ENCODE peak calls at places on chromosome 13, in four cellular contexts. One of them, this sample, is unnamed.

GRCh38 chr13:108877300-108877699 is 247.9 kb downstream of the MYO16 start:
- DNase-seq in tibial artery: no peak
- DNase-seq in WTC11: no peak
- DNase-seq in pancreas: no peak
- DNase-seq in this sample: no peak

GRCh38 chr13:113768018-113768905 is 9.2 kb downstream of the TMEM255B start:
- DNase-seq in tibial artery: peak; percentile 45
- DNase-seq in WTC11: no peak
- DNase-seq in pancreas: no peak
- DNase-seq in this sample: no peak

GRCh38 chr13:49220035-49220855 is at the start of gene MLNR:
- DNase-seq in tibial artery: no peak
- DNase-seq in WTC11: peak; percentile 64
- DNase-seq in pancreas: no peak
- DNase-seq in this sample: no peak

GRCh38 chr13:33940898-33941297 is 122.9 kb downstream of the RFC3 start:
- DNase-seq in tibial artery: no peak
- DNase-seq in WTC11: peak; percentile 11
- DNase-seq in pancreas: no peak
- DNase-seq in this sample: no peak

GRCh38 chr13:42101821-42102580 is 53.6 kb downstream of the DGKH start:
- DNase-seq in tibial artery: no peak
- DNase-seq in WTC11: no peak
- DNase-seq in pancreas: peak; percentile 13
- DNase-seq in this sample: no peak

GRCh38 chr13:71149498-71150363 is 717.3 kb downstream of the DACH1 start:
- DNase-seq in tibial artery: no peak
- DNase-seq in WTC11: no peak
- DNase-seq in pancreas: peak; percentile 67
- DNase-seq in this sample: no peak

GRCh38 chr13:34752561-34752960 is 189.5 kb upstream of the NBEA start:
- DNase-seq in tibial artery: no peak
- DNase-seq in WTC11: no peak
- DNase-seq in pancreas: no peak
- DNase-seq in this sample: no peak

GRCh38 chr13:77595166-77595810 is 59.8 kb downstream of the SCEL start:
- DNase-seq in tibial artery: no peak
- DNase-seq in WTC11: no peak
- DNase-seq in pancreas: no peak
- DNase-seq in this sample: no peak

GRCh38 chr13:98506343-98507059 is 70.4 kb downstream of the STK24 start:
- DNase-seq in tibial artery: no peak
- DNase-seq in WTC11: no peak
- DNase-seq in pancreas: no peak
- DNase-seq in this sample: no peak

GRCh38 chr13:27620377-27621115 is at the start of gene LNX2:
- DNase-seq in tibial artery: peak; percentile 99
- DNase-seq in WTC11: peak; percentile 98
- DNase-seq in pancreas: peak; percentile 99
- DNase-seq in this sample: peak; percentile 90

GRCh38 chr13:21328201-21328600 is 130.9 kb downstream of the ZDHHC20 start:
- DNase-seq in tibial artery: no peak
- DNase-seq in WTC11: no peak
- DNase-seq in pancreas: no peak
- DNase-seq in this sample: no peak

GRCh38 chr13:43472344-43472743 is 314.4 kb downstream of the ENOX1 start:
- DNase-seq in tibial artery: no peak
- DNase-seq in WTC11: no peak
- DNase-seq in pancreas: no peak
- DNase-seq in this sample: no peak

GRCh38 chr13:108835082-108835481 is 205.7 kb downstream of the MYO16 start:
- DNase-seq in tibial artery: no peak
- DNase-seq in WTC11: no peak
- DNase-seq in pancreas: no peak
- DNase-seq in this sample: no peak

GRCh38 chr13:47334173-47334572 is 437.3 kb upstream of the HTR2A start:
- DNase-seq in tibial artery: no peak
- DNase-seq in WTC11: no peak
- DNase-seq in pancreas: no peak
- DNase-seq in this sample: no peak

GRCh38 chr13:28429685-28430290 is 65.1 kb downstream of the FLT1 start:
- DNase-seq in tibial artery: no peak
- DNase-seq in WTC11: peak; percentile 47
- DNase-seq in pancreas: no peak
- DNase-seq in this sample: no peak

GRCh38 chr13:84126671-84127171 is 244.4 kb upstream of the SLITRK1 start:
- DNase-seq in tibial artery: no peak
- DNase-seq in WTC11: no peak
- DNase-seq in pancreas: no peak
- DNase-seq in this sample: no peak

GRCh38 chr13:24081388-24081787 is 79.1 kb upstream of the SPATA13 start:
- DNase-seq in tibial artery: no peak
- DNase-seq in WTC11: no peak
- DNase-seq in pancreas: no peak
- DNase-seq in this sample: no peak

GRCh38 chr13:76016799-76017198 is 380.7 kb downstream of the LMO7 start:
- DNase-seq in tibial artery: no peak
- DNase-seq in WTC11: peak; percentile 58
- DNase-seq in pancreas: no peak
- DNase-seq in this sample: no peak

GRCh38 chr13:100314132-100314910 is 225.4 kb downstream of the PCCA start:
- DNase-seq in tibial artery: no peak
- DNase-seq in WTC11: no peak
- DNase-seq in pancreas: no peak
- DNase-seq in this sample: no peak

GRCh38 chr13:92994056-92994455 is 232.6 kb upstream of the GPC6 start:
- DNase-seq in tibial artery: no peak
- DNase-seq in WTC11: no peak
- DNase-seq in pancreas: no peak
- DNase-seq in this sample: no peak

GRCh38 chr13:112791662-112792440 is 102.0 kb downstream of the ATP11A start:
- DNase-seq in tibial artery: peak; percentile 48
- DNase-seq in WTC11: peak; percentile 17
- DNase-seq in pancreas: no peak
- DNase-seq in this sample: no peak

GRCh38 chr13:60448907-60449510 is 52.0 kb downstream of the TDRD3 start:
- DNase-seq in tibial artery: no peak
- DNase-seq in WTC11: no peak
- DNase-seq in pancreas: no peak
- DNase-seq in this sample: no peak

GRCh38 chr13:37074703-37075102 is 15.2 kb upstream of the SUPT20H start:
- DNase-seq in tibial artery: no peak
- DNase-seq in WTC11: no peak
- DNase-seq in pancreas: no peak
- DNase-seq in this sample: no peak

GRCh38 chr13:44292545-44292944 is 81.1 kb upstream of the SERP2 start:
- DNase-seq in tibial artery: no peak
- DNase-seq in WTC11: no peak
- DNase-seq in pancreas: no peak
- DNase-seq in this sample: no peak

GRCh38 chr13:77988355-77988754 is 69.7 kb upstream of the EDNRB start:
- DNase-seq in tibial artery: no peak
- DNase-seq in WTC11: no peak
- DNase-seq in pancreas: no peak
- DNase-seq in this sample: no peak

GRCh38 chr13:81683526-81683925 is 1342.6 kb upstream of the SPRY2 start:
- DNase-seq in tibial artery: no peak
- DNase-seq in WTC11: no peak
- DNase-seq in pancreas: no peak
- DNase-seq in this sample: no peak

GRCh38 chr13:76937416-76937815 is 10.9 kb upstream of the ACOD1 start:
- DNase-seq in tibial artery: no peak
- DNase-seq in WTC11: no peak
- DNase-seq in pancreas: no peak
- DNase-seq in this sample: no peak

GRCh38 chr13:30656178-30656577 is 38.5 kb downstream of the USPL1 start:
- DNase-seq in tibial artery: no peak
- DNase-seq in WTC11: no peak
- DNase-seq in pancreas: no peak
- DNase-seq in this sample: no peak

GRCh38 chr13:48507024-48507423 is 25.9 kb downstream of the RCBTB2 start:
- DNase-seq in tibial artery: no peak
- DNase-seq in WTC11: no peak
- DNase-seq in pancreas: no peak
- DNase-seq in this sample: no peak

GRCh38 chr13:110338441-110339101 is 31.5 kb downstream of the COL4A2 start:
- DNase-seq in tibial artery: peak; percentile 92
- DNase-seq in WTC11: no peak
- DNase-seq in pancreas: no peak
- DNase-seq in this sample: no peak

GRCh38 chr13:27622102-27622820 is 569 bp downstream of the POLR1D start:
- DNase-seq in tibial artery: no peak
- DNase-seq in WTC11: no peak
- DNase-seq in pancreas: no peak
- DNase-seq in this sample: no peak

GRCh38 chr13:20566424-20566916 is 487 bp upstream of the IFT88 start:
- DNase-seq in tibial artery: no peak
- DNase-seq in WTC11: no peak
- DNase-seq in pancreas: no peak
- DNase-seq in this sample: peak; percentile 25

GRCh38 chr13:75936791-75937190 is 300.7 kb downstream of the LMO7 start:
- DNase-seq in tibial artery: no peak
- DNase-seq in WTC11: no peak
- DNase-seq in pancreas: no peak
- DNase-seq in this sample: no peak

GRCh38 chr13:87259479-87260083 is 411.6 kb upstream of the SLITRK5 start:
- DNase-seq in tibial artery: no peak
- DNase-seq in WTC11: peak; percentile 52
- DNase-seq in pancreas: no peak
- DNase-seq in this sample: no peak
- TF ChIP-seq CTCF in tibial artery: no peak
- TF ChIP-seq CTCF in WTC11: peak; percentile 22
- TF ChIP-seq CTCF in pancreas: no peak
- TF ChIP-seq CTCF in this sample: no peak

GRCh38 chr13:39417643-39418042 is 185.3 kb downstream of the LHFPL6 start:
- DNase-seq in tibial artery: no peak
- DNase-seq in WTC11: peak; percentile 31
- DNase-seq in pancreas: no peak
- DNase-seq in this sample: no peak

GRCh38 chr13:39415003-39415402 is 188.0 kb downstream of the LHFPL6 start:
- DNase-seq in tibial artery: no peak
- DNase-seq in WTC11: no peak
- DNase-seq in pancreas: no peak
- DNase-seq in this sample: no peak

GRCh38 chr13:39417131-39417530 is 185.9 kb downstream of the LHFPL6 start:
- DNase-seq in tibial artery: no peak
- DNase-seq in WTC11: peak; percentile 45
- DNase-seq in pancreas: no peak
- DNase-seq in this sample: no peak

GRCh38 chr13:39414339-39414738 is 188.7 kb downstream of the LHFPL6 start:
- DNase-seq in tibial artery: no peak
- DNase-seq in WTC11: no peak
- DNase-seq in pancreas: no peak
- DNase-seq in this sample: no peak

DNA sequence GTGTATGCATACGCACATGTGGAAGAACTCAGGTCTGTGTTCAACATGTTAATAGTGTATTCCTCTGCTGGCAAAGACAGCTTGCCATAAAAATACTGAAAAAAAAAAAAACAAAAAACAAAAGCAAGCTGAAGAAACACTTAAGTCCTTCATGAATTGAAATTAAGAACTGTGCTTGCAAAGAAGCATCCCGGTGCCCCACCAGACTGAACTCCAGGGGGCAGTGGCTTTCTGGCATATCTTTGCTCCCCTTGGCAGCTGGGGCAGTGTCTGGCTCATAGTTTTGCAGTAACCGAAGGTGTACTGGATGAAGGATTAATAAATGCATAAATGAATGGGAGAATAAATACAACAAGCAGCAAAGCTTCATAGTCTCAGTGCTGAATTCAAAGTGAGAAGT is 187.6 kb downstream of the LHFPL6 start:
- DNase-seq in tibial artery: peak; percentile 68
- DNase-seq in WTC11: peak; percentile 56
- DNase-seq in pancreas: peak; percentile 6
- DNase-seq in this sample: no peak
- TF ChIP-seq CTCF in tibial artery: peak; percentile 28
- TF ChIP-seq CTCF in WTC11: peak; percentile 21
- TF ChIP-seq CTCF in pancreas: no peak
- TF ChIP-seq CTCF in this sample: no peak

GRCh38 chr13:50923272-50923671 is 13.7 kb downstream of the RNASEH2B start:
- DNase-seq in tibial artery: no peak
- DNase-seq in WTC11: no peak
- DNase-seq in pancreas: no peak
- DNase-seq in this sample: no peak
- TF ChIP-seq CTCF in tibial artery: no peak
- TF ChIP-seq CTCF in WTC11: no peak
- TF ChIP-seq CTCF in pancreas: no peak
- TF ChIP-seq CTCF in this sample: no peak

GRCh38 chr13:40629678-40630384 is 36.6 kb downstream of the FOXO1 start:
- DNase-seq in tibial artery: no peak
- DNase-seq in WTC11: no peak
- DNase-seq in pancreas: no peak
- DNase-seq in this sample: no peak
- TF ChIP-seq CTCF in tibial artery: no peak
- TF ChIP-seq CTCF in WTC11: no peak
- TF ChIP-seq CTCF in pancreas: no peak
- TF ChIP-seq CTCF in this sample: no peak